ENCODE peak calls at places on chromosomes 3 and 15, in seven cellular contexts. P, X, A, Z, H, F and L are unnamed samples.

GRCh38 chr15:37819191-37819590 is 115.2 kb upstream of the TMCO5A start:
- DNase-seq in P (no peak), X (no peak), H (no peak), A (no peak), F (no peak), Z (no peak), L (no peak)

GRCh38 chr3:183553263-183554026 is 2.1 kb downstream of the KLHL6 start:
- DNase-seq in A (no peak), X (no peak), H (no peak), Z (no peak), P (no peak), F (no peak), L (no peak)

GRCh38 chr3:173663664-173664063 is 266.1 kb downstream of the NLGN1 start:
- DNase-seq in P (no peak), A (no peak), Z (no peak), X (no peak), H (no peak), F (no peak), L (no peak)

GRCh38 chr15:81888748-81889479 is 156.9 kb downstream of the MEX3B start:
- DNase-seq in X (no peak), A (no peak), H (no peak), Z (peak; percentile 80), P (no peak), F (no peak), L (no peak)

GRCh38 chr15:90223441-90224165 is 10.1 kb downstream of the CIB1 start:
- DNase-seq in Z (no peak), X (no peak), H (no peak), A (no peak), P (no peak), F (no peak), L (no peak)

GRCh38 chr3:157530637-157531300 is 27.6 kb upstream of the VEPH1 start:
- DNase-seq in X (no peak), F (no peak), P (no peak), A (no peak), H (no peak), Z (no peak), L (no peak)

GRCh38 chr3:86814918-86815655 is 175.9 kb downstream of the VGLL3 start:
- DNase-seq in A (no peak), P (no peak), X (no peak), H (no peak), Z (no peak), F (no peak), L (no peak)

GRCh38 chr3:74489393-74489792 is 125.1 kb downstream of the CNTN3 start:
- DNase-seq in Z (no peak), A (no peak), H (no peak), P (no peak), F (no peak), X (no peak), L (no peak)

GRCh38 chr3:194031867-194032635 is 103.9 kb upstream of the HES1 start:
- DNase-seq in X (no peak), Z (no peak), H (no peak), A (no peak), F (no peak), P (no peak), L (no peak)

GRCh38 chr15:43777293-43777819 is 590 bp upstream of the ELL3 start:
- DNase-seq in Z (peak; percentile 81), X (peak; percentile 63), H (peak; percentile 59), A (peak; percentile 94), F (peak; percentile 75), P (no peak), L (peak; percentile 88)

GRCh38 chr15:37101634-37102314 is 1.4 kb upstream of the MEIS2 start:
- DNase-seq in Z (peak; percentile 74), X (no peak), H (no peak), P (peak; percentile 75), F (no peak), A (peak; percentile 45), L (peak; percentile 74)

GRCh38 chr15:75171408-75171807 is 30.3 kb upstream of the C15orf39 start:
- DNase-seq in H (no peak), A (peak; percentile 38), F (no peak), Z (peak; percentile 77), X (no peak), P (no peak), L (no peak)

GRCh38 chr15:24878153-24878552 is 76.6 kb upstream of the SNRPN start:
- DNase-seq in A (peak; percentile 14), Z (no peak), X (no peak), F (no peak), P (no peak), H (no peak), L (peak; percentile 48)

GRCh38 chr15:72353266-72353665 is 22.5 kb downstream of the HEXA start:
- DNase-seq in A (no peak), P (no peak), X (no peak), H (no peak), Z (no peak), F (no peak), L (no peak)

GRCh38 chr3:186953011-186953487 is 22.7 kb downstream of the ST6GAL1 start:
- DNase-seq in F (no peak), P (no peak), X (no peak), A (no peak), Z (no peak), H (no peak), L (no peak)

GRCh38 chr3:155065537-155065936 is 14.6 kb upstream of the MME start:
- DNase-seq in A (peak; percentile 20), F (no peak), Z (no peak), H (no peak), X (no peak), P (no peak), L (no peak)

GRCh38 chr3:119173325-119173724 is at the start of gene UPK1B:
- DNase-seq in Z (no peak), X (no peak), P (no peak), A (peak; percentile 27), H (no peak), F (no peak), L (no peak)

GRCh38 chr3:48989126-48989795 is 780 bp upstream of the P4HTM start:
- DNase-seq in H (no peak), A (no peak), F (no peak), X (no peak), P (no peak), Z (no peak), L (no peak)

GRCh38 chr15:64466408-64467116 is 6.2 kb downstream of the ZNF609 start:
- DNase-seq in H (no peak), Z (no peak), F (no peak), X (no peak), P (no peak), A (no peak), L (no peak)

GRCh38 chr15:88939486-88939806 is 26.3 kb upstream of the MFGE8 start:
- DNase-seq in P (no peak), H (no peak), Z (no peak), F (no peak), X (no peak), A (no peak), L (no peak)

GRCh38 chr15:50800715-50801114 is 35.2 kb upstream of the SPPL2A start:
- DNase-seq in X (no peak), P (no peak), Z (no peak), A (no peak), H (no peak), F (no peak), L (no peak)

GRCh38 chr3:155500429-155500828 is 206.9 kb upstream of the STRIT1 start:
- DNase-seq in F (no peak), P (no peak), X (no peak), A (no peak), H (no peak), Z (no peak), L (no peak)

GRCh38 chr3:49415931-49416601 is 3.8 kb downstream of the TCTA start:
- DNase-seq in F (peak; percentile 74), H (no peak), Z (no peak), A (peak; percentile 84), X (no peak), P (no peak), L (no peak)

GRCh38 chr3:89238836-89239235 is 131.4 kb downstream of the EPHA3 start:
- DNase-seq in A (no peak), H (no peak), F (no peak), P (no peak), Z (no peak), X (no peak), L (no peak)

GRCh38 chr3:193836918-193837317 is 243.9 kb downstream of the OPA1 start:
- DNase-seq in H (no peak), P (no peak), A (no peak), X (no peak), Z (no peak), F (no peak), L (no peak)

GRCh38 chr3:180543877-180544276 is 58.1 kb upstream of the TTC14 start:
- DNase-seq in F (no peak), H (no peak), P (no peak), Z (no peak), A (no peak), X (no peak), L (no peak)